ENCODE peak calls at places on chromosomes 2 and 18, in nine cellular contexts. One of them, this sample, is unnamed.

GRCh38 chr2:69915050-69915945 is at the start of gene MXD1:
- DNase-seq in psoas muscle: no peak
- DNase-seq in chondrocyte: peak; percentile 91
- DNase-seq in endothelial cell of umbilical vein: no peak
- DNase-seq in uterus: no peak
- DNase-seq in astrocyte of the spinal cord: no peak
- DNase-seq in Peyer's patch: peak; percentile 62
- DNase-seq in astrocyte: no peak
- DNase-seq in kidney: no peak
- DNase-seq in this sample: no peak

GRCh38 chr18:26190506-26190905 is 35.7 kb upstream of the TAF4B start:
- DNase-seq in psoas muscle: no peak
- DNase-seq in chondrocyte: no peak
- DNase-seq in endothelial cell of umbilical vein: no peak
- DNase-seq in uterus: no peak
- DNase-seq in astrocyte of the spinal cord: no peak
- DNase-seq in Peyer's patch: no peak
- DNase-seq in astrocyte: no peak
- DNase-seq in kidney: no peak
- DNase-seq in this sample: peak; percentile 13

GRCh38 chr2:140027320-140027719 is 1247.1 kb upstream of the NXPH2 start:
- DNase-seq in psoas muscle: no peak
- DNase-seq in chondrocyte: no peak
- DNase-seq in endothelial cell of umbilical vein: no peak
- DNase-seq in uterus: no peak
- DNase-seq in astrocyte of the spinal cord: no peak
- DNase-seq in Peyer's patch: no peak
- DNase-seq in astrocyte: no peak
- DNase-seq in kidney: no peak
- DNase-seq in this sample: no peak

GRCh38 chr2:12432985-12433640 is 283.6 kb upstream of the TRIB2 start:
- DNase-seq in psoas muscle: no peak
- DNase-seq in chondrocyte: no peak
- DNase-seq in endothelial cell of umbilical vein: peak; percentile 34
- DNase-seq in uterus: no peak
- DNase-seq in astrocyte of the spinal cord: peak; percentile 69
- DNase-seq in Peyer's patch: no peak
- DNase-seq in astrocyte: no peak
- DNase-seq in kidney: no peak
- DNase-seq in this sample: no peak

GRCh38 chr2:85470850-85471800 is 52.6 kb downstream of the SH2D6 start:
- DNase-seq in psoas muscle: no peak
- DNase-seq in chondrocyte: no peak
- DNase-seq in endothelial cell of umbilical vein: peak; percentile 22
- DNase-seq in uterus: no peak
- DNase-seq in astrocyte of the spinal cord: no peak
- DNase-seq in Peyer's patch: peak; percentile 85
- DNase-seq in astrocyte: no peak
- DNase-seq in kidney: no peak
- DNase-seq in this sample: no peak

GRCh38 chr18:42275138-42275535 is 320.1 kb downstream of the PIK3C3 start:
- DNase-seq in psoas muscle: no peak
- DNase-seq in chondrocyte: no peak
- DNase-seq in endothelial cell of umbilical vein: no peak
- DNase-seq in uterus: no peak
- DNase-seq in astrocyte of the spinal cord: no peak
- DNase-seq in Peyer's patch: no peak
- DNase-seq in astrocyte: no peak
- DNase-seq in kidney: no peak
- DNase-seq in this sample: no peak

GRCh38 chr2:207867075-207867474 is 97.4 kb upstream of the FZD5 start:
- DNase-seq in psoas muscle: no peak
- DNase-seq in chondrocyte: no peak
- DNase-seq in endothelial cell of umbilical vein: no peak
- DNase-seq in uterus: no peak
- DNase-seq in astrocyte of the spinal cord: no peak
- DNase-seq in Peyer's patch: no peak
- DNase-seq in astrocyte: peak; percentile 65
- DNase-seq in kidney: no peak
- DNase-seq in this sample: no peak

GRCh38 chr2:104504331-104505073 is 349.4 kb upstream of the POU3F3 start:
- DNase-seq in psoas muscle: no peak
- DNase-seq in chondrocyte: no peak
- DNase-seq in endothelial cell of umbilical vein: no peak
- DNase-seq in uterus: no peak
- DNase-seq in astrocyte of the spinal cord: no peak
- DNase-seq in Peyer's patch: no peak
- DNase-seq in astrocyte: no peak
- DNase-seq in kidney: no peak
- DNase-seq in this sample: no peak

GRCh38 chr2:70937866-70938579 is 2.3 kb downstream of the ATP6V1B1 start:
- DNase-seq in psoas muscle: no peak
- DNase-seq in chondrocyte: no peak
- DNase-seq in endothelial cell of umbilical vein: no peak
- DNase-seq in uterus: no peak
- DNase-seq in astrocyte of the spinal cord: no peak
- DNase-seq in Peyer's patch: no peak
- DNase-seq in astrocyte: no peak
- DNase-seq in kidney: no peak
- DNase-seq in this sample: no peak

GRCh38 chr2:164565345-164565744 is 55.9 kb downstream of the GRB14 start:
- DNase-seq in psoas muscle: no peak
- DNase-seq in chondrocyte: no peak
- DNase-seq in endothelial cell of umbilical vein: peak; percentile 38
- DNase-seq in uterus: no peak
- DNase-seq in astrocyte of the spinal cord: no peak
- DNase-seq in Peyer's patch: no peak
- DNase-seq in astrocyte: no peak
- DNase-seq in kidney: no peak
- DNase-seq in this sample: no peak

DNA sequence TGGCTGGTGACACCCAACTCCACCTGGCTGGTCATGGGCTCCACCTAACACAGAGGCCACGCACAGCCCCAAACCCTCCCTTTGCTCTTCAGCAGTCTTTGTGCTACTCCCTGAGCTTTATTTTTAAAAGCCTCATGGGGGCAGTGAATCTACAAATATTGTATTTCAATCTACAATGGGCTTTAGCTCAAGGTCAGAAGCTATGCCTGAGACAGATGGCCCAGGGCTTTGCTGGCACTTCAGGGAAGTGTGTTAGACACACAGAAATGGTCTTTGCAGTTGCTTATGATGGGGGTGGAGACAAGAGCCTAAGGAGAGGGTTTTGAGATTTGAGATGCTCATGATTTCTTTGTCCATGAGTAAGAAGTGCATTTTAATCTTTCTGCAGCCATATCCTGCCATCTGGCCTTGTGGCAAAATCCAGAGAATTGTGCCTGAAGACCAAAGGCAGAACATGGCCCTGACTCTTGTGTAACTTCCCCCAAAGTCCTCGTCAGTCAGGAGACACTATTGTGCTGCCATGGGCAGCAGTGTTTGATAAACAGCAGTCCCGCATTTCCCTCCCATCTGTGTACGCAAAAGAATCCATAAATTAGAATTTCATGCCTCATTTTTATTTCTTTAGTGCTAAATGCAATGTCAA is 92.6 kb downstream of the VAPA start:
- DNase-seq in psoas muscle: no peak
- DNase-seq in chondrocyte: no peak
- DNase-seq in endothelial cell of umbilical vein: peak; percentile 29
- DNase-seq in uterus: peak; percentile 56
- DNase-seq in astrocyte of the spinal cord: peak; percentile 34
- DNase-seq in Peyer's patch: no peak
- DNase-seq in astrocyte: peak; percentile 12
- DNase-seq in kidney: no peak
- DNase-seq in this sample: peak; percentile 33
- TF ChIP-seq CTCF in psoas muscle: peak; percentile 26
- TF ChIP-seq CTCF in chondrocyte: peak; percentile 77
- TF ChIP-seq CTCF in endothelial cell of umbilical vein: peak; percentile 16
- TF ChIP-seq CTCF in uterus: no peak
- TF ChIP-seq CTCF in astrocyte of the spinal cord: peak; percentile 25
- TF ChIP-seq CTCF in Peyer's patch: no peak
- TF ChIP-seq CTCF in astrocyte: no peak
- TF ChIP-seq CTCF in kidney: no peak
- TF ChIP-seq CTCF in this sample: peak; percentile 20

DNA sequence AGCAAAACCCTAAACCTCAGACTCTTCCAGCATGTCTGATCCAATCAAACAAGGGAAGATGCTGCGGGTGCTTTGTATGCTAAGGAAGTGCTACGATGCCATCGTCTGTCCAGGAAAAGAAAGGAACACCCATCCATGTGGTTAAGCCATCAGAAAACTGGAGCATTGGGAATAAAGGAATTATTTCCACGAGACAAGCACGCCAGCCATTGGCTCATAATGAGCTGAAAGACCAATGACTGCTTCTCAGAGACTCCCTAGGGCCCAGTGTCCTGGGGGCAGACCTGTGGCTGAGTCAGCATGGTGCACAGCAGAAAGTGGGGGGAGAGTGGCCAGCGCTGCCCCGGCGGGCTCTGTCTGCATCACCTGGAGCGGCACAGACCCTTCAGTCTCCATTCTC is 66.0 kb upstream of the AFF3 start:
- DNase-seq in psoas muscle: no peak
- DNase-seq in chondrocyte: no peak
- DNase-seq in endothelial cell of umbilical vein: no peak
- DNase-seq in uterus: no peak
- DNase-seq in astrocyte of the spinal cord: no peak
- DNase-seq in Peyer's patch: no peak
- DNase-seq in astrocyte: no peak
- DNase-seq in kidney: no peak
- DNase-seq in this sample: no peak
- TF ChIP-seq CTCF in psoas muscle: no peak
- TF ChIP-seq CTCF in chondrocyte: peak; percentile 59
- TF ChIP-seq CTCF in endothelial cell of umbilical vein: no peak
- TF ChIP-seq CTCF in uterus: peak; percentile 23
- TF ChIP-seq CTCF in astrocyte of the spinal cord: no peak
- TF ChIP-seq CTCF in Peyer's patch: no peak
- TF ChIP-seq CTCF in astrocyte: no peak
- TF ChIP-seq CTCF in kidney: peak; percentile 25
- TF ChIP-seq CTCF in this sample: no peak

GRCh38 chr2:68230246-68231060 is 21.9 kb downstream of the PPP3R1 start:
- DNase-seq in psoas muscle: no peak
- DNase-seq in chondrocyte: no peak
- DNase-seq in endothelial cell of umbilical vein: peak; percentile 55
- DNase-seq in uterus: no peak
- DNase-seq in astrocyte of the spinal cord: no peak
- DNase-seq in Peyer's patch: no peak
- DNase-seq in astrocyte: peak; percentile 54
- DNase-seq in kidney: no peak
- DNase-seq in this sample: no peak

GRCh38 chr2:68231061-68231372 is 21.3 kb downstream of the PPP3R1 start:
- DNase-seq in psoas muscle: no peak
- DNase-seq in chondrocyte: no peak
- DNase-seq in endothelial cell of umbilical vein: no peak
- DNase-seq in uterus: no peak
- DNase-seq in astrocyte of the spinal cord: no peak
- DNase-seq in Peyer's patch: no peak
- DNase-seq in astrocyte: no peak
- DNase-seq in kidney: no peak
- DNase-seq in this sample: no peak

GRCh38 chr2:68222287-68222686 is 30.0 kb downstream of the PPP3R1 start:
- DNase-seq in psoas muscle: no peak
- DNase-seq in chondrocyte: no peak
- DNase-seq in endothelial cell of umbilical vein: no peak
- DNase-seq in uterus: no peak
- DNase-seq in astrocyte of the spinal cord: no peak
- DNase-seq in Peyer's patch: no peak
- DNase-seq in astrocyte: no peak
- DNase-seq in kidney: no peak
- DNase-seq in this sample: no peak

GRCh38 chr2:68223419-68223818 is 28.9 kb downstream of the PPP3R1 start:
- DNase-seq in psoas muscle: no peak
- DNase-seq in chondrocyte: no peak
- DNase-seq in endothelial cell of umbilical vein: no peak
- DNase-seq in uterus: no peak
- DNase-seq in astrocyte of the spinal cord: no peak
- DNase-seq in Peyer's patch: no peak
- DNase-seq in astrocyte: no peak
- DNase-seq in kidney: no peak
- DNase-seq in this sample: no peak

GRCh38 chr2:68225119-68225632 is 27.2 kb downstream of the PPP3R1 start:
- DNase-seq in psoas muscle: no peak
- DNase-seq in chondrocyte: no peak
- DNase-seq in endothelial cell of umbilical vein: peak; percentile 34
- DNase-seq in uterus: no peak
- DNase-seq in astrocyte of the spinal cord: no peak
- DNase-seq in Peyer's patch: no peak
- DNase-seq in astrocyte: no peak
- DNase-seq in kidney: no peak
- DNase-seq in this sample: no peak
- TF ChIP-seq CTCF in psoas muscle: no peak
- TF ChIP-seq CTCF in chondrocyte: peak; percentile 34
- TF ChIP-seq CTCF in endothelial cell of umbilical vein: peak; percentile 11
- TF ChIP-seq CTCF in uterus: no peak
- TF ChIP-seq CTCF in astrocyte of the spinal cord: peak; percentile 31
- TF ChIP-seq CTCF in Peyer's patch: no peak
- TF ChIP-seq CTCF in astrocyte: no peak
- TF ChIP-seq CTCF in kidney: peak; percentile 28
- TF ChIP-seq CTCF in this sample: peak; percentile 61

GRCh38 chr2:1842945-1843344 is 98.6 kb upstream of the PXDN start:
- DNase-seq in psoas muscle: no peak
- DNase-seq in chondrocyte: no peak
- DNase-seq in endothelial cell of umbilical vein: no peak
- DNase-seq in uterus: no peak
- DNase-seq in astrocyte of the spinal cord: no peak
- DNase-seq in Peyer's patch: no peak
- DNase-seq in astrocyte: no peak
- DNase-seq in kidney: no peak
- DNase-seq in this sample: no peak

GRCh38 chr2:1841461-1841860 is 97.1 kb upstream of the PXDN start:
- DNase-seq in psoas muscle: no peak
- DNase-seq in chondrocyte: no peak
- DNase-seq in endothelial cell of umbilical vein: no peak
- DNase-seq in uterus: no peak
- DNase-seq in astrocyte of the spinal cord: no peak
- DNase-seq in Peyer's patch: no peak
- DNase-seq in astrocyte: no peak
- DNase-seq in kidney: no peak
- DNase-seq in this sample: no peak

GRCh38 chr2:1841903-1842791 is 97.8 kb upstream of the PXDN start:
- DNase-seq in psoas muscle: no peak
- DNase-seq in chondrocyte: no peak
- DNase-seq in endothelial cell of umbilical vein: no peak
- DNase-seq in uterus: no peak
- DNase-seq in astrocyte of the spinal cord: no peak
- DNase-seq in Peyer's patch: no peak
- DNase-seq in astrocyte: no peak
- DNase-seq in kidney: no peak
- DNase-seq in this sample: no peak

GRCh38 chr2:1846046-1847015 is 102.0 kb upstream of the PXDN start:
- DNase-seq in psoas muscle: no peak
- DNase-seq in chondrocyte: no peak
- DNase-seq in endothelial cell of umbilical vein: no peak
- DNase-seq in uterus: no peak
- DNase-seq in astrocyte of the spinal cord: no peak
- DNase-seq in Peyer's patch: no peak
- DNase-seq in astrocyte: no peak
- DNase-seq in kidney: peak; percentile 42
- DNase-seq in this sample: no peak

DNA sequence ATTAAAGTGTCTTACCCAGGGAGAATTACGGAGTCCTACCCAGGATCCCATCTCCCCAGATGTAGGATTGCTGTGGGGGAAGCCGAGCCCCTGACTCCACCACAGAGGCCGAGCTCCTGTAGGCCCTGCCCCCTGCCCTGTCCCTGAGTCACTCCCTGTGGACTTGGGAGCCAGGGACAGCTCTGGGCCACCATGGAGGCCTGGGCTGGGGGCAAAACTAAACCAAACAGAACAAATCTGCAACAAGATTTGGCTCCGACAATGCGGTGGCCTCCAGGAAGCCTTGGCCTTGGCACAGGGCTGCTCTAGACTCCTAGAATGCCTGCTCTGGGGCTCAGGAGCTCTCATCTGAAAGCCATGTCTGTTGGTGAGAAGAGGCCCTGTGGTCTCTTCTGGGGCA is 99.3 kb upstream of the PXDN start:
- DNase-seq in psoas muscle: no peak
- DNase-seq in chondrocyte: no peak
- DNase-seq in endothelial cell of umbilical vein: no peak
- DNase-seq in uterus: no peak
- DNase-seq in astrocyte of the spinal cord: no peak
- DNase-seq in Peyer's patch: no peak
- DNase-seq in astrocyte: no peak
- DNase-seq in kidney: no peak
- DNase-seq in this sample: no peak
- TF ChIP-seq CTCF in psoas muscle: no peak
- TF ChIP-seq CTCF in chondrocyte: no peak
- TF ChIP-seq CTCF in endothelial cell of umbilical vein: no peak
- TF ChIP-seq CTCF in uterus: no peak
- TF ChIP-seq CTCF in astrocyte of the spinal cord: no peak
- TF ChIP-seq CTCF in Peyer's patch: no peak
- TF ChIP-seq CTCF in astrocyte: no peak
- TF ChIP-seq CTCF in kidney: no peak
- TF ChIP-seq CTCF in this sample: no peak

This sample was measured in GM13977.